ENCODE peak calls at places on chromosomes 3 and 15, in eight cellular contexts. I is CD8-positive, alpha-beta T cell; X is PC-9; M is body of pancreas; E is OCI-LY7; N is neural crest cell; W is left lung; G is GM20000. F is an unnamed sample.

GRCh38 chr3:31461441-31461840 is 71.3 kb upstream of the STT3B start:
- DNase-seq in I (no peak), M (no peak), G (no peak), E (no peak), W (no peak), X (no peak), N (no peak), F (no peak)

GRCh38 chr3:33957176-33957575 is 158.7 kb downstream of the PDCD6IP start:
- DNase-seq in G (no peak), W (no peak), X (no peak), N (no peak), E (no peak), I (no peak), M (no peak), F (no peak)

GRCh38 chr3:99895706-99896441 is 78.2 kb downstream of the CMSS1 start:
- DNase-seq in I (no peak), W (no peak), E (no peak), M (peak; percentile 17), X (peak; percentile 82), G (no peak), N (no peak), F (no peak)

GRCh38 chr15:36432162-36432561 is 147.3 kb upstream of the CDIN1 start:
- DNase-seq in N (no peak), W (no peak), E (no peak), I (no peak), G (no peak), X (no peak), M (no peak), F (no peak)

GRCh38 chr3:125148836-125149235 is 63.7 kb downstream of the SLC12A8 start:
- DNase-seq in W (peak; percentile 84), X (no peak), I (no peak), E (no peak), N (no peak), G (no peak), M (no peak), F (no peak)

GRCh38 chr3:150177673-150178378 is 207.1 kb upstream of the PFN2 start:
- DNase-seq in G (no peak), W (no peak), N (no peak), X (no peak), M (no peak), E (no peak), I (no peak), F (no peak)

GRCh38 chr3:16486201-16486600 is 27.3 kb downstream of the RFTN1 start:
- DNase-seq in M (no peak), X (no peak), W (no peak), N (no peak), I (no peak), E (no peak), G (no peak), F (no peak)

GRCh38 chr3:123085293-123085949 is 18.6 kb downstream of the PDIA5 start:
- DNase-seq in W (no peak), X (no peak), G (no peak), N (no peak), M (no peak), E (no peak), I (no peak), F (no peak)

GRCh38 chr3:184807549-184807948 is 4.4 kb upstream of the VPS8 start:
- DNase-seq in N (no peak), E (no peak), X (no peak), W (no peak), I (no peak), G (no peak), M (no peak), F (no peak)

GRCh38 chr3:184811034-184811433 is 932 bp upstream of the VPS8 start:
- DNase-seq in W (no peak), N (no peak), G (no peak), X (no peak), M (no peak), E (no peak), I (no peak), F (no peak)

GRCh38 chr3:184805351-184806038 is 6.5 kb upstream of the VPS8 start:
- DNase-seq in X (no peak), N (no peak), G (no peak), M (peak; percentile 28), I (no peak), W (no peak), E (no peak), F (no peak)

GRCh38 chr3:184806567-184807271 is 5.2 kb upstream of the VPS8 start:
- DNase-seq in W (no peak), N (no peak), E (no peak), M (no peak), G (no peak), X (no peak), I (no peak), F (no peak)

GRCh38 chr3:184808021-184808420 is 3.9 kb upstream of the VPS8 start:
- DNase-seq in X (no peak), W (no peak), G (no peak), I (no peak), E (peak; percentile 25), M (no peak), N (peak; percentile 48), F (no peak)
- TF ChIP-seq CTCF in X (peak; percentile 23), W (no peak), G (no peak), I (no peak), E (peak; percentile 65), M (no peak), N (peak; percentile 39), F (no peak)

GRCh38 chr15:79811406-79812405 is 85.1 kb downstream of the MTHFS start:
- DNase-seq in G (no peak), X (no peak), M (peak; percentile 88), W (peak; percentile 79), I (no peak), N (no peak), E (no peak), F (no peak)

GRCh38 chr15:79820176-79820575 is 76.6 kb downstream of the MTHFS start:
- DNase-seq in I (no peak), E (no peak), W (no peak), X (no peak), M (no peak), N (no peak), G (no peak), F (no peak)

GRCh38 chr15:79816565-79816964 is 80.2 kb downstream of the MTHFS start:
- DNase-seq in W (no peak), N (no peak), I (no peak), E (no peak), X (no peak), G (no peak), M (no peak), F (no peak)

GRCh38 chr15:79812536-79812935 is 84.3 kb downstream of the MTHFS start:
- DNase-seq in I (no peak), N (no peak), X (no peak), W (no peak), E (no peak), M (no peak), G (no peak), F (no peak)

DNA sequence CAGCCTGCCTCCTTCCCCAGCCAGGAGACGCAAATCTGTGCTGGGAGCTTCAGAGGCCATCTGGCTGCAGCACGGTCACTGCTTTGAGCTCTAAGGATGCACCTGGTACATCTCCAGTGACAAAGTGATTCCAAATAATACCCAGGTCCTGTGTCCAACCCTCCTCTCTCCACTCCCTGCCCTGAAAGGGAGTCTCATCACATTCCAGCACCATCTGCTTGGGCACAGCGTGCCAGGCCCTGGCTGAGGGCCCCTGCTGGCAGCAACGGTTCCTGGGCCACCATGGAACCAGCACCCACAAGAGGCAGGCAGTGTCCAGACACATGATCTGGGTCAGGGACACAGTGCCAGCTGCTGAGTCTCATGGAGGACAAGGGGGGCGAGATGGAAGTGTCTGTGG is 81.3 kb downstream of the MTHFS start:
- DNase-seq in X (no peak), W (no peak), M (no peak), N (no peak), I (no peak), G (no peak), E (no peak), F (no peak)
- TF ChIP-seq CTCF in X (no peak), W (no peak), M (no peak), N (no peak), I (no peak), G (no peak), E (no peak), F (no peak)

DNA sequence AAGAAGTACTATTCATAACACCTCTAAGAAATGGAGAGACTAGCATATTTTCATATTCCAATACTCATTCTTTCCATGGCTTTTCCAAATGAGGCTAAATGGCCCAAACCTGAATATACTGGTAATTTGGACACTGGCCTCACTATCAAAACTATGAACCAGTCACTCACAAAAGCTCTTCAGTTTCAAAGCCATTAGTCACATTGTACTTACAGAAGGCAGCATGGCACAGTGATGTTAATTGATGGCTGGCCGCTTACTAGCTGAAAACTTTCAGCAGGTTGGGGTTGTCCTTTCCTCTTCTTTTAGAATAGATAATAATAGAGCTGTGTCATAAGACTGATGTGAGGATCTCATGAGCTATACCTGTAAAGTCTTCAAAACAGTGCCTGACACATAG is 167.9 kb downstream of the MECOM start:
- DNase-seq in X (no peak), W (no peak), I (no peak), M (no peak), G (no peak), N (no peak), E (no peak), F (no peak)
- TF ChIP-seq CTCF in X (no peak), W (no peak), I (no peak), M (no peak), G (no peak), N (no peak), E (no peak), F (no peak)

GRCh38 chr3:58291671-58292338 is 14.2 kb upstream of the RPP14 start:
- DNase-seq in M (no peak), I (no peak), W (no peak), X (no peak), E (no peak), G (no peak), N (no peak), F (no peak)

GRCh38 chr3:58285334-58285733 is 20.7 kb upstream of the RPP14 start:
- DNase-seq in W (no peak), G (no peak), E (no peak), M (no peak), I (no peak), X (no peak), N (no peak), F (no peak)

GRCh38 chr3:58287354-58287753 is 18.7 kb upstream of the RPP14 start:
- DNase-seq in E (no peak), W (no peak), G (no peak), M (no peak), N (no peak), I (no peak), X (no peak), F (no peak)

GRCh38 chr3:58292866-58293265 is 13.2 kb upstream of the RPP14 start:
- DNase-seq in G (no peak), W (no peak), X (no peak), M (no peak), E (no peak), N (no peak), I (no peak), F (no peak)

DNA sequence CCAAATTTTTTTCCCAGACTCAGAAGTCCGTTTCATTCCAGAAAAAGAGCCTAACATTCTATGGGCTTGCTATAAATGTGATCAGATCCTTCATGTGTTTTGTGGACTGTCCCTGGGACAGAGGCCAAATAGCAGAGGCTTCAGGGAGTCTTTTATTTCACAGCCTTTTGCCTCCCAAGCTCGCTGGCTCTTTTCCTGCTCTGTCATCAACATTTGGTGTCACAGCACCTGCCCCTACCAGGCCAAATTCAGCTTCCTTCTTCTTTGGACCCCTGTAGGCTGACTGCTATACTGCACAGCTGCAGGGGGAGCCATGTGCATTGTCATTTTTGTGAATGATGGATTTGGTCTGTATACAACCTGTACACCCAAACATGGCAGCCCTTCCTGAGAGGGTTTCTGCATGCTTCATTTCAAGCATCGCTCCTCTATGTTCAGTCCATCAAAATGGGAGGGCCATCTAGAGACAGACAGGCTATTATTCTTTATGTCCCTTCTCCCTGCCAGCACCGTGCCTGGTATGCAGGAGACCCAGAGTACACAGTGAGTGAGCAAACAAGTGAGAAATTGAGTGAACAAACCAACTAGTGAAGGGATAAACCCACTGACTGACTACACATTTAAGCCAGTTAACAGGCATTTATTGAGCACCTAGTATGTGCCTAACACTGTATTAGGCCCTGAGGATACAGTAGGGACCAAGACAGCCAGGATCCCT is 17.9 kb upstream of the RPP14 start:
- DNase-seq in M (no peak), X (no peak), N (no peak), W (no peak), G (peak; percentile 13), I (no peak), E (no peak), F (no peak)
- TF ChIP-seq CTCF in M (no peak), X (no peak), N (peak; percentile 13), W (no peak), G (no peak), I (no peak), E (peak; percentile 24), F (no peak)

F was measured in mesothelial cell of epicardium.